ENCODE peak calls at places on chromosomes 7 and 10, in five cellular contexts. One of them, this sample, is unnamed.

GRCh38 chr10:62853710-62854109 is 37.5 kb upstream of the EGR2 start:
- DNase-seq in mesenchymal stem cell: no peak
- DNase-seq in mesendoderm: no peak
- DNase-seq in H1: no peak
- DNase-seq in IMR-90: no peak
- DNase-seq in this sample: no peak

GRCh38 chr7:3300221-3300650 is 816 bp upstream of the SDK1 start:
- DNase-seq in IMR-90: peak; percentile 15
- DNase-seq in mesendoderm: peak; percentile 66
- DNase-seq in mesenchymal stem cell: peak; percentile 67
- DNase-seq in H1: no peak
- DNase-seq in this sample: peak; percentile 11

GRCh38 chr10:108496131-108496530 is 1331.6 kb upstream of the SORCS1 start:
- DNase-seq in IMR-90: no peak
- DNase-seq in H1: no peak
- DNase-seq in mesenchymal stem cell: no peak
- DNase-seq in mesendoderm: no peak
- DNase-seq in this sample: no peak

GRCh38 chr10:32077896-32078295 is 21.7 kb upstream of the KIF5B start:
- DNase-seq in mesenchymal stem cell: peak; percentile 89
- DNase-seq in H1: no peak
- DNase-seq in IMR-90: peak; percentile 72
- DNase-seq in mesendoderm: peak; percentile 67
- DNase-seq in this sample: no peak

GRCh38 chr7:106773228-106773627 is 91.9 kb upstream of the PIK3CG start:
- DNase-seq in mesendoderm: peak; percentile 37
- DNase-seq in IMR-90: no peak
- DNase-seq in mesenchymal stem cell: no peak
- DNase-seq in H1: no peak
- DNase-seq in this sample: no peak

GRCh38 chr10:78804356-78805032 is 264.3 kb upstream of the ZMIZ1 start:
- DNase-seq in mesenchymal stem cell: peak; percentile 28
- DNase-seq in IMR-90: no peak
- DNase-seq in mesendoderm: no peak
- DNase-seq in H1: no peak
- DNase-seq in this sample: no peak

GRCh38 chr10:101062231-101063161 is 707 bp downstream of the KAZALD1 start:
- DNase-seq in mesendoderm: peak; percentile 92
- DNase-seq in H1: no peak
- DNase-seq in IMR-90: peak; percentile 43
- DNase-seq in mesenchymal stem cell: peak; percentile 62
- DNase-seq in this sample: peak; percentile 76

GRCh38 chr10:34698979-34699378 is 116.1 kb downstream of the PARD3 start:
- DNase-seq in mesendoderm: peak; percentile 51
- DNase-seq in mesenchymal stem cell: no peak
- DNase-seq in H1: no peak
- DNase-seq in IMR-90: peak; percentile 47
- DNase-seq in this sample: no peak

GRCh38 chr7:30412810-30413504 is 65.6 kb downstream of the NOD1 start:
- DNase-seq in IMR-90: peak; percentile 83
- DNase-seq in mesenchymal stem cell: peak; percentile 86
- DNase-seq in H1: no peak
- DNase-seq in mesendoderm: peak; percentile 94
- DNase-seq in this sample: peak; percentile 53

GRCh38 chr10:82497451-82497850 is 622.5 kb downstream of the NRG3 start:
- DNase-seq in mesendoderm: no peak
- DNase-seq in H1: no peak
- DNase-seq in IMR-90: no peak
- DNase-seq in mesenchymal stem cell: no peak
- DNase-seq in this sample: no peak

GRCh38 chr10:123687758-123688157 is 21.6 kb downstream of the GPR26 start:
- DNase-seq in mesendoderm: peak; percentile 57
- DNase-seq in IMR-90: no peak
- DNase-seq in H1: no peak
- DNase-seq in mesenchymal stem cell: no peak
- DNase-seq in this sample: no peak

GRCh38 chr7:47625861-47626444 is 44.0 kb upstream of the TNS3 start:
- DNase-seq in mesendoderm: peak; percentile 55
- DNase-seq in IMR-90: no peak
- DNase-seq in H1: no peak
- DNase-seq in mesenchymal stem cell: no peak
- DNase-seq in this sample: no peak

GRCh38 chr10:86644412-86645110 is 9.8 kb upstream of the OPN4 start:
- DNase-seq in H1: no peak
- DNase-seq in mesenchymal stem cell: peak; percentile 38
- DNase-seq in IMR-90: peak; percentile 27
- DNase-seq in mesendoderm: peak; percentile 53
- DNase-seq in this sample: no peak

GRCh38 chr10:126459878-126460481 is 71.7 kb upstream of the ADAM12 start:
- DNase-seq in H1: no peak
- DNase-seq in IMR-90: peak; percentile 92
- DNase-seq in mesenchymal stem cell: peak; percentile 96
- DNase-seq in mesendoderm: peak; percentile 60
- DNase-seq in this sample: no peak

GRCh38 chr7:22660732-22661131 is 66.3 kb upstream of the IL6 start:
- DNase-seq in mesendoderm: peak; percentile 66
- DNase-seq in IMR-90: no peak
- DNase-seq in H1: no peak
- DNase-seq in mesenchymal stem cell: no peak
- DNase-seq in this sample: no peak

GRCh38 chr10:95260397-95260881 is 30.4 kb downstream of the PDLIM1 start:
- DNase-seq in mesendoderm: peak; percentile 98
- DNase-seq in H1: no peak
- DNase-seq in IMR-90: peak; percentile 94
- DNase-seq in mesenchymal stem cell: peak; percentile 99
- DNase-seq in this sample: no peak

GRCh38 chr7:94190599-94191061 is 186.5 kb upstream of the BET1 start:
- DNase-seq in mesenchymal stem cell: peak; percentile 95
- DNase-seq in mesendoderm: no peak
- DNase-seq in IMR-90: peak; percentile 98
- DNase-seq in H1: no peak
- DNase-seq in this sample: no peak

GRCh38 chr10:95767884-95768556 is 12.1 kb downstream of the ENTPD1 start:
- DNase-seq in IMR-90: peak; percentile 66
- DNase-seq in H1: no peak
- DNase-seq in mesenchymal stem cell: peak; percentile 95
- DNase-seq in mesendoderm: no peak
- DNase-seq in this sample: no peak

GRCh38 chr10:131743190-131744151 is 157.3 kb upstream of the PPP2R2D start:
- DNase-seq in mesendoderm: peak; percentile 77
- DNase-seq in mesenchymal stem cell: no peak
- DNase-seq in IMR-90: no peak
- DNase-seq in H1: no peak
- DNase-seq in this sample: no peak
- H2BK120ac ChIP-seq in mesendoderm: no peak overlapping the region
- H2BK120ac ChIP-seq in mesenchymal stem cell: no peak overlapping the region
- H2BK120ac ChIP-seq in IMR-90: no peak overlapping the region
- H2BK120ac ChIP-seq in H1: peak overlapping the region; percentile 36
- H2BK120ac ChIP-seq in this sample: no peak overlapping the region

DNA sequence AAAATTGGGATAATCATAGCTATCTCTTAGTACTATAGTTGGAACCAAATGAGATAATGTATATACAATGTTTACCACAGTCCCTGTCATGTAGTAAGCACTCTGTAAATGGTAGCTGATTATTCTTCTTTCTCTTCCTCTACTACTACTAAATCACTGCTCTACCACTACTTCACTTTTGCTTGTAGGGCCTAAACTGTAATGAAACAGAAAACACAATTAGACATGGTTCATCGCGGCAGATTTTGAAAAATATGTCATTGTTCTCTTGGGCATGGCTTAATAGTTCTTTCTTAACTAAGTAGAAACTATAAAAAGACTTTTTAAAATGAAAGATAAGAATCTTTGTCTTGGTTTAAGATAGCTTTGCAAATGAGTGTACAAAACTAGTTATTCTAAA is 34.9 kb downstream of the R3HCC1L start:
- DNase-seq in IMR-90: no peak
- DNase-seq in mesenchymal stem cell: no peak
- DNase-seq in H1: no peak
- DNase-seq in mesendoderm: no peak
- DNase-seq in this sample: no peak
- H3K27ac ChIP-seq in IMR-90: no peak overlapping the region
- H3K27ac ChIP-seq in mesenchymal stem cell: no peak overlapping the region
- H3K27ac ChIP-seq in H1: no peak overlapping the region
- H3K27ac ChIP-seq in mesendoderm: no peak overlapping the region
- H3K27ac ChIP-seq in this sample: no peak overlapping the region

GRCh38 chr10:9656386-9656785 is 1361.3 kb upstream of the CELF2 start:
- DNase-seq in mesenchymal stem cell: no peak
- DNase-seq in IMR-90: no peak
- DNase-seq in mesendoderm: no peak
- DNase-seq in H1: no peak
- DNase-seq in this sample: no peak

DNA sequence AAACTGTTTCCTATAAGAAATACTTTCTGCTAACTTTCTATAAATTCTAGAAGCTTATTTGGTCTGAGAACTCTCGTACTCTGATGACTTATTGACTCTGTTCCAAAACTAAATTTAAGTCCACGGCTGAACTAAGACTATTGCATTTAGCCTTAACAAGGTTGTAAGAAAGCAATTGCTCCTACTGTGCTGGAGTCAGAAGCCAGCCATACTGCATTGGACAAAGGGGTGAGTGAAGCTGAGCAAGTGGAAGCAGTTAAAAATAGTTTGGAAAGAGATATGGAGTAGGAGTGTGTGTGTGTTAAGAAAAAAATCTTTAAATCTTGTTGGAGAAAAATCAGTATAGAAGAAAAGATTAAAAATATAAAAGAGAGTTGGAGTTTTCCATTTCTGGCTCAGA is 1360.1 kb upstream of the CELF2 start:
- DNase-seq in mesendoderm: no peak
- DNase-seq in H1: no peak
- DNase-seq in mesenchymal stem cell: no peak
- DNase-seq in IMR-90: peak; percentile 15
- DNase-seq in this sample: no peak
- H3K36me3 ChIP-seq in mesendoderm: no peaks in the 10 kb centered on the region
- H3K36me3 ChIP-seq in H1: no peaks in the 10 kb centered on the region
- H3K36me3 ChIP-seq in mesenchymal stem cell: no peaks in the 10 kb centered on the region
- H3K36me3 ChIP-seq in IMR-90: no peaks in the 10 kb centered on the region
- H3K36me3 ChIP-seq in this sample: no peaks in the 10 kb centered on the region

GRCh38 chr10:87861953-87862643 is 1.2 kb downstream of the KLLN start:
- DNase-seq in mesenchymal stem cell: peak; percentile 97
- DNase-seq in IMR-90: peak; percentile 98
- DNase-seq in H1: peak; percentile 95
- DNase-seq in mesendoderm: peak; percentile 99
- DNase-seq in this sample: peak; percentile 97
- H2BK120ac ChIP-seq in mesenchymal stem cell: peak overlapping the region; percentile 36
- H2BK120ac ChIP-seq in IMR-90: peak overlapping the region; percentile 62
- H2BK120ac ChIP-seq in H1: no peak overlapping the region
- H2BK120ac ChIP-seq in mesendoderm: no peak overlapping the region
- H2BK120ac ChIP-seq in this sample: peak overlapping the region; percentile 82

DNA sequence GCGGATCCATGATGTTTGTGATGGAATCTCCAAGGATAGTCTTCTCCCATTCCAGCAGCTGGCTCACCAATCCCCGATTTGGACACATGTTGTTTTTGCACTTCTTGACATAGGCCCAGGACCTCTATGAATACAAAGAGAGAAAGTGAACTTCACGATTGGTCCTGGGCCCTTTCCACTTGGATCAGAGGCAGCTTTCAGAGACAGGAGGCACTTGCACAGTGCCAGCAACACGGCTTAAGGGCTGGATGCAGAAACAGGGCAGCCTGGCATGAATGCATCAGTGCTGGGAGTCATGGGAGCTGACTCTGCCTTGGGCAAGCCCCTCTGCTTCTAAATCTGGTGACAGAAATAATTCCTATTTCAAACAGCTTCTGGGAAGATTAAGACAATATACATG is 2.1 kb upstream of the TMEM120A start:
- DNase-seq in mesenchymal stem cell: no peak
- DNase-seq in IMR-90: no peak
- DNase-seq in mesendoderm: no peak
- DNase-seq in H1: no peak
- DNase-seq in this sample: no peak
- H3K27ac ChIP-seq in mesenchymal stem cell: no peak overlapping the region
- H3K27ac ChIP-seq in IMR-90: no peak overlapping the region
- H3K27ac ChIP-seq in mesendoderm: no peak overlapping the region
- H3K27ac ChIP-seq in H1: no peak overlapping the region
- H3K27ac ChIP-seq in this sample: no peak overlapping the region

GRCh38 chr10:10038358-10038757 is 979.3 kb upstream of the CELF2 start:
- DNase-seq in IMR-90: peak; percentile 30
- DNase-seq in H1: no peak
- DNase-seq in mesenchymal stem cell: peak; percentile 17
- DNase-seq in mesendoderm: no peak
- DNase-seq in this sample: no peak

GRCh38 chr10:10043083-10043482 is 974.6 kb upstream of the CELF2 start:
- DNase-seq in H1: no peak
- DNase-seq in mesendoderm: no peak
- DNase-seq in IMR-90: no peak
- DNase-seq in mesenchymal stem cell: peak; percentile 2
- DNase-seq in this sample: no peak

GRCh38 chr10:10044959-10045764 is 972.5 kb upstream of the CELF2 start:
- DNase-seq in mesendoderm: no peak
- DNase-seq in H1: no peak
- DNase-seq in mesenchymal stem cell: no peak
- DNase-seq in IMR-90: no peak
- DNase-seq in this sample: no peak

GRCh38 chr10:10039600-10039999 is 978.1 kb upstream of the CELF2 start:
- DNase-seq in mesenchymal stem cell: no peak
- DNase-seq in IMR-90: no peak
- DNase-seq in mesendoderm: no peak
- DNase-seq in H1: no peak
- DNase-seq in this sample: no peak
- H3K36me3 ChIP-seq in mesenchymal stem cell: no peaks in the 10 kb centered on the region
- H3K36me3 ChIP-seq in IMR-90: no peaks in the 10 kb centered on the region
- H3K36me3 ChIP-seq in mesendoderm: no peaks in the 10 kb centered on the region
- H3K36me3 ChIP-seq in H1: no peaks in the 10 kb centered on the region
- H3K36me3 ChIP-seq in this sample: no peaks in the 10 kb centered on the region

This sample was measured in neuronal stem cell.